ENCODE peak calls at places on chromosomes 1 and 21, in four cellular contexts. W, Z, O and C are unnamed samples.

GRCh38 chr1:4075436-4076225 is 175.6 kb upstream of the C1orf174 start:
- DNase-seq in O (no peak), W (no peak), Z (no peak), C (no peak)

GRCh38 chr1:32250893-32251716 is at the start of gene LCK:
- DNase-seq in W (no peak), Z (no peak), O (peak; percentile 55), C (no peak)

GRCh38 chr1:225146478-225146877 is 217.0 kb downstream of the DNAH14 start:
- DNase-seq in O (no peak), Z (no peak), W (no peak), C (no peak)

GRCh38 chr1:12454406-12455391 is 163.3 kb downstream of the DHRS3 start:
- DNase-seq in W (no peak), Z (peak; percentile 57), O (no peak), C (no peak)

GRCh38 chr1:109803901-109804331 is 40.2 kb upstream of the EPS8L3 start:
- DNase-seq in O (no peak), Z (no peak), W (no peak), C (no peak)

GRCh38 chr1:198373376-198373775 is 167.1 kb downstream of the ATP6V1G3 start:
- DNase-seq in Z (no peak), O (no peak), W (no peak), C (no peak)

GRCh38 chr1:7595338-7595737 is 175.8 kb upstream of the VAMP3 start:
- DNase-seq in Z (no peak), O (no peak), W (no peak), C (no peak)

GRCh38 chr1:159957824-159958268 is 3.8 kb upstream of the SLAMF9 start:
- DNase-seq in O (no peak), Z (peak; percentile 69), W (no peak), C (no peak)

GRCh38 chr1:75100481-75101092 is 33.6 kb upstream of the LHX8 start:
- DNase-seq in W (peak; percentile 4), O (no peak), Z (no peak), C (no peak)

GRCh38 chr1:21553116-21553926 is 44.1 kb downstream of the ALPL start:
- DNase-seq in O (no peak), W (no peak), Z (no peak), C (no peak)

GRCh38 chr1:212208978-212209644 is 76.1 kb upstream of the PPP2R5A start:
- DNase-seq in O (no peak), Z (no peak), W (no peak), C (no peak)

GRCh38 chr1:18353992-18354391 is 126.7 kb upstream of the KLHDC7A start:
- DNase-seq in Z (no peak), W (no peak), O (no peak), C (no peak)

GRCh38 chr1:163035791-163036249 is 33.3 kb upstream of the RGS4 start:
- DNase-seq in O (no peak), Z (no peak), W (no peak), C (no peak)

GRCh38 chr1:42739753-42740700 is at the start of gene CLDN19:
- DNase-seq in O (peak; percentile 93), Z (peak; percentile 23), W (no peak), C (no peak)

GRCh38 chr1:53278294-53278693 is 40.0 kb upstream of the MAGOH start:
- DNase-seq in W (peak; percentile 65), O (peak; percentile 89), Z (peak; percentile 62), C (no peak)

GRCh38 chr21:35075546-35075945 is 26.4 kb upstream of the RUNX1 start:
- DNase-seq in Z (no peak), W (no peak), O (no peak), C (no peak)

GRCh38 chr1:3403388-3404179 is 50.9 kb upstream of the ARHGEF16 start:
- DNase-seq in Z (no peak), W (no peak), O (peak; percentile 75), C (no peak)

GRCh38 chr1:11301593-11301992 is 28.6 kb downstream of the UBIAD1 start:
- DNase-seq in W (no peak), O (no peak), Z (no peak), C (no peak)
- TF ChIP-seq CHD2 in W (no peak), O (no peak), Z (no peak), C (no peak)

GRCh38 chr1:235415008-235415904 is 48.0 kb downstream of the TBCE start:
- DNase-seq in W (peak; percentile 81), Z (peak; percentile 84), O (peak; percentile 62), C (peak; percentile 15)

GRCh38 chr1:235408503-235408960 is 41.3 kb downstream of the TBCE start:
- DNase-seq in O (no peak), Z (peak; percentile 50), W (no peak), C (no peak)

GRCh38 chr1:235410467-235410866 is 43.2 kb downstream of the TBCE start:
- DNase-seq in Z (no peak), O (no peak), W (no peak), C (no peak)

GRCh38 chr1:235409045-235409820 is 42.0 kb downstream of the TBCE start:
- DNase-seq in Z (no peak), O (no peak), W (no peak), C (no peak)

DNA sequence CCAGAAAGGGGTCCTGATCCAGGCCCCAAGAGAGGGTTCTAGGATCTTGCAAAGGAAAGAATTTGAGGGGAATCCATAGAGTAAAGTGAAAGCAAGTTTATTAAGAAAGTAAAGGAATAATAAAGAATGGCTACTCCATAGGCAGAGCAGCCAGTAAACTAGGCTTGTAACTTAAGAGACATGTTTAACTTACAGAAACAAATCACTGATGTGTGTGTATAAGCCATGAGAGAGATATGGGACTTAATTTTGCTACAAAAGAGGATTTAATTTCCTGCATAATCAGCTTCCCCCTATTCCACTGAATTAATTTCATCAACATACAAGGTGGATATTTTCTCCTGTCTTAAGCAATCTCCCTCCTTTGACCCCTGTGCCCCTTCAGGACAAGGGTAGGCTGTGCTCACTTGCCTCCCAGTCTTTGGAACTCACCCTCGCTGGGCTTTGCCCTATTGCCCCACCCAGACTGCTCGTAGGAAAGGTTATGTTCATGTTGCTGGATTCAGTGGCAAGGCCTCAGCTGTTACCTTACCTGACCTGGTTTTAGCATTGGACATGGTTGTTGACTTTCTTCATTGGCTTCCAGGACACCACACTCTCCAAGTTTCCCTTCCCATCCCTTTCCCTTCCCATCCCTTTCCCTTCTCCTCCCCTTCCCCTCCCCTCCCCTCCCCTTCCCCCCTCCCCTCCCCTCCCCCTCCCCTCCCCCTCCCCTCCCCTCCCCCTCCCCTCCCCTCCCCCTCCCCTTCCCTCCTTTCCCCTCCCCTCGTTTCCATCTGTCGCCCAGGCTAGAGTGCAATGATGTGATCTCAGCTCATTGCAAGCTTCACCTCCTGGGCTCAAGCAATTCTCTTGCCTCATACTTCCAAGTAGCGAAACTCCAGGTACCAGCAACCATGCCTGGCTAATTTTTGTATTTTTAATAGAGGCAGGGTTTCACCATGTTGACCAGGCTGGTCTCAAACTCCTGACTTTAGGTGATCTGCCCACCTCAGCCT is 44.6 kb downstream of the TBCE start:
- DNase-seq in Z (peak; percentile 34), O (no peak), W (no peak), C (no peak)
- TF ChIP-seq CHD2 in Z (no peak), O (no peak), W (no peak), C (no peak)

GRCh38 chr1:181647314-181648035 is 164.2 kb downstream of the CACNA1E start:
- DNase-seq in Z (no peak), O (no peak), W (no peak), C (no peak)

GRCh38 chr1:181645171-181645570 is 161.9 kb downstream of the CACNA1E start:
- DNase-seq in Z (no peak), O (no peak), W (no peak), C (no peak)

GRCh38 chr1:181640959-181641358 is 157.6 kb downstream of the CACNA1E start:
- DNase-seq in O (no peak), Z (no peak), W (no peak), C (no peak)

GRCh38 chr1:181646723-181647122 is 163.4 kb downstream of the CACNA1E start:
- DNase-seq in Z (no peak), O (no peak), W (no peak), C (no peak)

DNA sequence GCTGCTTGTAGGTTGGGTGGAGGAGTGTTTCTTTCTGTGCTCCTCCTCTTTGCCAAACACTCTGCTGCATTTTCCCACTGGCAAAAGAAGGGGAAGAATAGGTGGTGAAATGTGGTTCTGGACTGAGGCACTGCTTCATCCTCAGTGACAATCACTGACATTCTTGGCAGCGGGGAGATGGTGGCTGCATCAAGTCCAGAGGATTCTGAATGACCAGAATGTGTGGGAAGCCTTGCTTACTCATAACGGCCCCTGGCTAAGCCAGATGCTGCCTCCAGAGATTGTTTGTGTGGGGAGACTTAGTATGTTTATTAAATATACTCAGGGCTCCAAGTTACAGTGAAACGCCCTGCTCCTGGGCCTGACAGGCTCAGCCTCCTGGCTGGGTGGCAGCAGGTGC is 160.3 kb downstream of the CACNA1E start:
- DNase-seq in W (no peak), O (no peak), Z (no peak), C (no peak)
- TF ChIP-seq CHD2 in W (no peak), O (no peak), Z (no peak), C (no peak)

GRCh38 chr21:22260274-22260673 is 1262.1 kb downstream of the NCAM2 start:
- DNase-seq in Z (no peak), O (no peak), W (no peak), C (no peak)
- TF ChIP-seq CHD2 in Z (no peak), O (no peak), W (no peak), C (no peak)

GRCh38 chr1:187151555-187151954 is 322.8 kb downstream of the PLA2G4A start:
- DNase-seq in O (no peak), Z (no peak), W (no peak), C (no peak)

GRCh38 chr1:187153047-187153446 is 324.3 kb downstream of the PLA2G4A start:
- DNase-seq in Z (no peak), W (no peak), O (no peak), C (no peak)

GRCh38 chr1:187157115-187157514 is 328.4 kb downstream of the PLA2G4A start:
- DNase-seq in Z (no peak), W (no peak), O (no peak), C (no peak)

GRCh38 chr1:187157552-187157951 is 328.8 kb downstream of the PLA2G4A start:
- DNase-seq in O (no peak), Z (no peak), W (no peak), C (no peak)
- TF ChIP-seq CHD2 in O (no peak), Z (no peak), W (no peak), C (no peak)

DNA sequence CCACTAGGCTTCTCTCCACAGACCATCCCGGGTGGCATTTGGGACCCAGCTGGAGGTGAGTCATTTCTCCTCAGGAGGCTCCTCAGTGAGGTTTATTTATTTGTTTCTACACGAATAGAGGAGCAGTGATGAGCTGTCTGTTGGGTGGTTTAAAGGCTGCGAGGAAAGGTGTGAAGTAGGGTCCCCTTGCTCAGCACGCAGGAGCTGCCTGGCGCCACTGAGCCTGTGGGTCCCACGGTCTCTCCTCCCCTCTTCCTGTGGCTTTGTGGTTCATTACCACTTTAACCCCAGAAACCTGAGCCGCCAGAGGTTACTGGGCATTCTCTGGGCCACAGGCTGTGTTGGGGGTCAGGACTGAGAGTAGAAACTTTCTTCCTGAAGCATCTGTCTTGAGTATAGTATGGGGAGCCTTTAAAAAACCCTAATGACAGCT is 39.9 kb downstream of the IL6R start:
- DNase-seq in O (no peak), Z (no peak), W (peak; percentile 69), C (peak; percentile 59)
- TF ChIP-seq CHD2 in O (no peak), Z (no peak), W (no peak), C (no peak)